ENCODE peak calls at places on chromosomes 7 and 10, in ten cellular contexts. B, C, Z, D, X, W, U, G, T and L are unnamed samples.

GRCh38 chr7:46848944-46849343 is 733.0 kb downstream of the TNS3 start:
- DNase-seq in X (no peak), G (peak), B (no peak), W (no peak), U (no peak), Z (no peak), T (no peak), D (no peak), C (no peak), L (no peak)

GRCh38 chr10:132904169-132904813 is 38.1 kb downstream of the CFAP46 start:
- DNase-seq in X (peak), G (peak), T (no peak), D (peak), W (peak), B (peak), C (peak), U (peak), Z (peak), L (peak)

GRCh38 chr10:132329565-132330485 is 2.2 kb upstream of the LRRC27 start:
- DNase-seq in D (peak), T (no peak), W (no peak), Z (no peak), C (peak), U (no peak), X (no peak), G (peak), B (peak), L (no peak)

GRCh38 chr7:89728550-89728949 is 425.7 kb upstream of the STEAP1 start:
- DNase-seq in C (no peak), T (no peak), X (no peak), Z (no peak), U (no peak), W (no peak), B (no peak), G (no peak), D (no peak), L (no peak)

GRCh38 chr7:24419070-24419469 is 135.1 kb downstream of the NPY start:
- DNase-seq in X (no peak), D (peak), W (peak), T (no peak), G (no peak), Z (no peak), U (peak), C (no peak), B (no peak), L (no peak)

GRCh38 chr10:49161411-49161997 is 26.7 kb downstream of the TMEM273 start:
- DNase-seq in D (peak), Z (no peak), B (no peak), T (no peak), U (no peak), C (no peak), W (peak), G (peak), X (no peak), L (peak)

GRCh38 chr7:17403996-17404395 is 105.5 kb downstream of the AHR start:
- DNase-seq in W (no peak), U (no peak), X (no peak), Z (no peak), C (no peak), D (no peak), G (no peak), B (no peak), T (no peak), L (no peak)

GRCh38 chr10:11326919-11327318 is 284.5 kb downstream of the USP6NL start:
- DNase-seq in C (no peak), G (no peak), B (no peak), Z (no peak), X (no peak), D (no peak), T (no peak), W (no peak), U (no peak), L (no peak)

GRCh38 chr7:75906991-75907667 is 7.8 kb upstream of the POR start:
- DNase-seq in D (peak), B (no peak), W (no peak), G (no peak), X (no peak), Z (no peak), U (no peak), T (no peak), C (peak), L (no peak)

GRCh38 chr10:126468876-126469643 is 80.8 kb upstream of the ADAM12 start:
- DNase-seq in W (no peak), X (no peak), Z (no peak), G (no peak), D (no peak), B (no peak), T (no peak), U (no peak), C (no peak), L (no peak)

GRCh38 chr10:67912330-67912946 is 28.0 kb downstream of the SIRT1 start:
- DNase-seq in X (no peak), C (no peak), T (no peak), W (no peak), B (no peak), G (peak), Z (no peak), D (no peak), U (no peak), L (no peak)

GRCh38 chr7:101902680-101903504 is 85.5 kb downstream of the CUX1 start:
- DNase-seq in X (no peak), D (no peak), Z (no peak), C (no peak), U (no peak), G (no peak), T (no peak), W (no peak), B (no peak), L (no peak)

GRCh38 chr10:132364594-132364970 is 32.4 kb upstream of the PWWP2B start:
- DNase-seq in T (no peak), W (no peak), G (no peak), X (no peak), B (no peak), C (no peak), Z (no peak), U (no peak), D (no peak), L (no peak)

GRCh38 chr7:71740196-71740560 is 608.2 kb downstream of the GALNT17 start:
- DNase-seq in T (no peak), X (no peak), Z (no peak), B (no peak), U (no peak), C (no peak), W (no peak), D (no peak), G (no peak), L (peak)

GRCh38 chr7:94654764-94655561 is 970 bp downstream of the SGCE start:
- DNase-seq in D (peak), B (no peak), Z (no peak), W (peak), C (no peak), U (no peak), G (peak), X (no peak), T (peak), L (peak)

GRCh38 chr10:108424656-108425055 is 1260.2 kb upstream of the SORCS1 start:
- DNase-seq in T (no peak), D (no peak), Z (no peak), U (no peak), B (no peak), C (no peak), X (no peak), W (no peak), G (peak), L (no peak)

GRCh38 chr7:116232920-116233319 is 22.6 kb downstream of the TES start:
- DNase-seq in W (no peak), Z (no peak), U (no peak), G (no peak), B (no peak), D (no peak), X (no peak), C (no peak), T (no peak), L (no peak)

GRCh38 chr7:141598408-141598807 is 47.2 kb downstream of the AGK start:
- DNase-seq in W (no peak), C (no peak), T (no peak), D (no peak), X (no peak), U (no peak), G (no peak), Z (no peak), B (no peak), L (no peak)

GRCh38 chr10:126161691-126162090 is 226.6 kb downstream of the ADAM12 start:
- DNase-seq in T (no peak), W (no peak), U (no peak), D (no peak), Z (no peak), B (no peak), C (no peak), G (no peak), X (no peak), L (no peak)

GRCh38 chr10:5890519-5890878 is 456 bp downstream of the FBH1 start:
- DNase-seq in C (peak), B (peak), Z (no peak), W (no peak), T (no peak), D (peak), U (no peak), X (no peak), G (no peak), L (peak)

GRCh38 chr10:103648951-103649532 is 155.5 kb downstream of the NEURL1 start:
- DNase-seq in W (peak), X (no peak), G (peak), T (peak), C (no peak), Z (no peak), D (no peak), B (no peak), U (no peak), L (peak)

GRCh38 chr10:101489355-101489754 is 98.7 kb downstream of the POLL start:
- DNase-seq in X (no peak), G (peak), T (no peak), B (no peak), D (no peak), Z (no peak), C (no peak), U (no peak), W (no peak), L (no peak)

GRCh38 chr7:150379590-150380379 is 655 bp downstream of the ZNF775 start:
- DNase-seq in C (peak), D (peak), B (peak), X (no peak), Z (no peak), U (no peak), T (no peak), W (no peak), G (no peak), L (no peak)

GRCh38 chr10:129628823-129629222 is 161.8 kb downstream of the MGMT start:
- DNase-seq in G (no peak), T (no peak), B (no peak), D (no peak), Z (no peak), C (no peak), U (no peak), W (no peak), X (no peak), L (no peak)

GRCh38 chr7:39709029-39709428 is 85.7 kb downstream of the RALA start:
- DNase-seq in B (no peak), W (no peak), D (no peak), Z (no peak), G (no peak), T (no peak), U (no peak), X (no peak), C (no peak), L (no peak)

GRCh38 chr7:50528266-50529092 is 36.7 kb downstream of the DDC start:
- DNase-seq in G (no peak), B (no peak), C (peak), Z (no peak), D (no peak), U (no peak), X (no peak), W (no peak), T (no peak), L (no peak)

GRCh38 chr10:85778074-85778473 is 588.5 kb downstream of the GRID1 start:
- DNase-seq in B (no peak), T (no peak), W (no peak), Z (no peak), C (no peak), D (no peak), X (no peak), G (no peak), U (no peak), L (no peak)

GRCh38 chr10:20418286-20418685 is 478.8 kb downstream of the NEBL start:
- DNase-seq in C (no peak), X (no peak), W (no peak), Z (no peak), T (no peak), B (no peak), D (no peak), G (no peak), U (no peak), L (no peak)

GRCh38 chr7:47277321-47277781 is 304.6 kb downstream of the TNS3 start:
- DNase-seq in B (no peak), X (no peak), G (no peak), C (no peak), Z (no peak), T (no peak), W (no peak), D (no peak), U (no peak), L (no peak)

GRCh38 chr10:90087197-90088007 is 386.0 kb downstream of the KIF20B start:
- DNase-seq in X (peak), B (peak), T (no peak), G (peak), Z (no peak), W (no peak), U (peak), D (peak), C (no peak), L (no peak)

GRCh38 chr10:79483299-79483698 is 29.0 kb upstream of the EIF5AL1 start:
- DNase-seq in W (no peak), B (no peak), G (no peak), Z (no peak), C (no peak), X (no peak), D (no peak), T (no peak), U (no peak), L (no peak)

GRCh38 chr7:12017046-12017445 is 185.0 kb upstream of the THSD7A start:
- DNase-seq in T (no peak), B (no peak), U (no peak), D (no peak), G (no peak), W (no peak), Z (no peak), C (no peak), X (no peak), L (no peak)

GRCh38 chr7:96236198-96237039 is 85.5 kb downstream of the SLC25A13 start:
- DNase-seq in C (no peak), W (peak), Z (no peak), U (peak), G (peak), D (no peak), T (peak), B (no peak), X (no peak), L (peak)

GRCh38 chr7:43018446-43018845 is 86.3 kb downstream of the MRPL32 start:
- DNase-seq in C (no peak), U (peak), W (no peak), B (peak), X (no peak), G (no peak), D (peak), Z (no peak), T (no peak), L (no peak)

GRCh38 chr7:69661342-69661741 is 63.1 kb downstream of the AUTS2 start:
- DNase-seq in X (no peak), D (no peak), B (no peak), T (no peak), W (no peak), G (no peak), U (no peak), C (no peak), Z (no peak), L (no peak)

GRCh38 chr7:85890244-85890811 is 703.5 kb upstream of the SEMA3D start:
- DNase-seq in X (no peak), B (no peak), D (peak), U (peak), G (peak), C (no peak), T (no peak), Z (no peak), W (no peak), L (no peak)

GRCh38 chr10:68900427-68901105 is 549 bp upstream of the DDX50 start:
- DNase-seq in D (no peak), T (no peak), X (no peak), C (no peak), Z (no peak), G (peak), U (no peak), B (no peak), W (no peak), L (no peak)

GRCh38 chr10:33413093-33413442 is 78.6 kb upstream of the NRP1 start:
- DNase-seq in W (no peak), T (no peak), G (no peak), Z (no peak), D (no peak), X (no peak), C (no peak), B (no peak), U (no peak), L (no peak)

GRCh38 chr10:105605873-105606272 is 964.8 kb downstream of the SORCS3 start:
- DNase-seq in T (no peak), D (no peak), C (no peak), G (no peak), Z (no peak), W (no peak), U (no peak), B (no peak), X (no peak), L (no peak)

GRCh38 chr10:105615986-105616385 is 974.9 kb downstream of the SORCS3 start:
- DNase-seq in W (no peak), U (no peak), T (no peak), G (no peak), B (no peak), D (no peak), Z (no peak), C (no peak), X (no peak), L (no peak)

GRCh38 chr10:105611244-105611798 is 970.2 kb downstream of the SORCS3 start:
- DNase-seq in U (no peak), D (no peak), G (no peak), T (no peak), W (no peak), X (no peak), Z (no peak), C (no peak), B (no peak), L (no peak)
- TF ChIP-seq POLR2A in U (no peak), D (no peak), G (no peak), T (no peak), W (no peak), X (no peak), Z (no peak), C (no peak), B (no peak), L (no peak)

DNA sequence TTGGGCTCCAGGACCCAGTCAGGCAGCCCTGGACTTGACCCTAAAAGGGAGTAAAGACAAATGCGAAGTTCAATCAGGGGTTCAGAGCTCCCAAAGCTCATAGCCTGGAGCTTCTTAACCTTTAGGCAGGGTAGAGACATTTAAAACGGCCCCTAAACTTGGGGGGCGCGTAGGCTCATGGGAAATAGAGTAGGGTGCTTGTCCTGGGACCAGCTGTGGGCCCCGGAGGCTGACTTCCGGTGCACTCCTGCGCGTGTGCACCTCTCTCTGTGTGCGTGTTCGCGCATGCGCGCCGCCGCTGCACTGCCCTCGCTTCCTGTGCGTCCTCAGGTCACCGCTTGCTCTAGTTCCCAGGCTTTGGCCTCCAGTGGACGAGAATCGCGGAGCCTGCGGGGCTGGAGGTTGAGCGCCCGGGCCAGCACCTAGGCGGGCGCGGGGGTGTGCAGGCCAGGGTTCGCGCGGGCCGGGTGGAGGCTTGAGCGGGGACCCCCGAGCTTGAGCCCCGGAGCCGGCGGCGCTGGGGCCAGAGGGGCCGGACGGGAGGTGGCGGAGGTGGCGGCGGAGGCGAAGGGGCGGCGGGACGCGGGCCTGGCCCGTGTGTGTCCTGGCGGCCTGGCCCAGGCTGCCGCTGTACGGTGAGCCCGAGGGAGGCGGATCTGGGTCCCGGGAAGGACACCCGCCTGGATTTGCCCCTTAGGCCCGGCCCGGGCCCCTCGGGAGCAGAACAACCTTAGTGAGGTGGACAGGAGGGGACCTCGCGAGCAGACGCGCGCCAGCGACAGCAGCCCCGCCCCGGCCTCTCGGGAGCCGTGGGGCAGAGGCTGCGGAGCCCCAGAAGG is at the start of gene RBAK:
- DNase-seq in D (peak), G (peak), W (peak), U (peak), C (peak), Z (peak), T (peak), X (peak), B (peak), L (peak)
- TF ChIP-seq POLR2A in D (peak), G (peak), W (no peak), U (peak), C (peak), Z (no peak), T (peak), X (peak), B (peak), L (peak)

DNA sequence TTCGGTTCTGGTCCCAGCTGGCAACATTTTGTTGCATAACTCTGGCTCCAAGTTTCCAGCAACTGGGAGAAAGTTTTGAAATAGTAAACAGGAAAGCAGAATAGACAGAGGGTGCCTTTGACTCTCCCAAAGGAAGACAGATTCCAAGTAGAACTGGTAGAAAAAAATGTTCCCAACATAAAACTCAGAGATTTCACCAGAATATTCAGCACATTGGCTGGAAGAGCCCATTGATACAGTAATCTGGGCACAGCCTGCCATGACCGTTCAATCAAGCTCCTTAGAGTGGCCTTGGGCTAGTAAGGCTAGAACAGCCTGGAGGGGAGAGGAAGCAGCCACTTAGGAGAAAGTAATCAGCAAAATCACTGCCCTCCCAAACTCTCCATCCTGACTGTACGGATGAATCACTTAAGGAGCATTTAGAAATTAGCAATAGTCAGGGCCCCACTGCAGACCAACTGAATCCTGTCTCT is 120.3 kb downstream of the CUBN start:
- DNase-seq in B (peak), W (no peak), D (no peak), G (peak), C (no peak), U (no peak), X (no peak), T (no peak), Z (no peak), L (no peak)
- TF ChIP-seq POLR2A in B (no peak), W (no peak), D (no peak), G (no peak), C (no peak), U (no peak), X (no peak), T (no peak), Z (no peak), L (no peak)

DNA sequence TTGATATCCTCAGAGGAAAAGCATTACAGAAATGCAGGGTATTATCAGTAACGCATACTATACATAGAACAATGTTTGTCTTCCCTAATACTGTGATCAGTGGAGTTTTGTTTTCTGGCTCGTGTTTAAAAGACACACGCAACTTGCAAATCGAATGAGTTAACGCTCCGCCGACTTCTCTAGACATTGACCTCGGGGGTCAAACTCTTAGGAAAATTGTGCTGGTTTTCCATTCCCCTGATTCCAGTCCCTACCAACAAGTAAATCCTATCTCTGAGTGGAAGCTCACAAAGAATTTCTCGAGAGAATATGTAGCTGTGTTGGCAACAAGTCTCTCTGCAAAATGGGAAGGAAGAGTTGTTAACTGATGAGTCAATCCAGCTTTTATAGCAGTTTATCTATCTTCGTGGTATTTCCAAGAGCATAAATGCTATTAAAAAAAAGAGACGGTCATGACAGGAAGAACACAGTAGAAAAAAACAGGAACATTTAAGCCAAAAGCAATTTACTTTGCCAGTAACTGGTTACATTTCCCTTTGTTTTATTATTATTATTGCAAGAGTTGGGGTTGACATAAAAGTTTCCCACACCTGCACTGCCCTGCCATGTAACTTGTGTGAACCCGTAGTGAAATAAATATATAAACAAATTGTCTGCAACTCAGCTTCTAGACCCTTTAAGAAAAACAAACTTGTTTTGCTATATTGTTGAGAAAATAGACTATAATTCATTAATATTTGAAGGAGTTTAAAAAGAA is 144.4 kb downstream of the ARID5B start:
- DNase-seq in Z (no peak), D (no peak), U (no peak), X (no peak), T (peak), W (no peak), B (no peak), C (no peak), G (peak), L (no peak)
- TF ChIP-seq POLR2A in Z (no peak), D (no peak), U (no peak), X (no peak), T (no peak), W (no peak), B (no peak), C (no peak), G (no peak), L (no peak)